ENCODE peak calls at places on chromosomes 2 and 18, in ten cellular contexts. Z is fibroblast of mammary gland, H is IMR-90, I is Calu3, B is thoracic aorta, T is upper lobe of right lung, N is ovary, A is neural crest cell, F is heart right ventricle, M is stomach. K is an unnamed sample.

GRCh38 chr2:101983928-101984327 is 7.8 kb upstream of the IL1R2 start:
- DNase-seq in Z (no peak), H (no peak), I (no peak), B (no peak), T (no peak), N (no peak), A (no peak), F (no peak), M (no peak), K (no peak)

GRCh38 chr2:186966015-186966414 is 117.0 kb upstream of the ZSWIM2 start:
- DNase-seq in Z (no peak), H (no peak), I (no peak), B (no peak), T (no peak), N (no peak), A (no peak), F (no peak), M (no peak), K (no peak)

GRCh38 chr2:147181351-147182029 is 663.3 kb upstream of the ACVR2A start:
- DNase-seq in Z (no peak), H (no peak), I (no peak), B (no peak), T (no peak), N (no peak), A (no peak), F (no peak), M (no peak), K (no peak)

GRCh38 chr2:27082773-27083409 is 3.7 kb upstream of the KHK start:
- DNase-seq in Z (no peak), H (no peak), I (no peak), B (no peak), T (no peak), N (no peak), A (no peak), F (no peak), M (no peak), K (no peak)

GRCh38 chr2:54348672-54349071 is 92.6 kb upstream of the TSPYL6 start:
- DNase-seq in Z (no peak), H (peak; percentile 64), I (no peak), B (no peak), T (no peak), N (no peak), A (no peak), F (no peak), M (no peak), K (no peak)

GRCh38 chr18:13680612-13681011 is 45.7 kb downstream of the FAM210A start:
- DNase-seq in Z (peak; percentile 14), H (no peak), I (no peak), B (no peak), T (no peak), N (no peak), A (peak; percentile 33), F (no peak), M (no peak), K (no peak)

GRCh38 chr2:133247613-133248012 is 320.6 kb downstream of the NCKAP5 start:
- DNase-seq in Z (no peak), H (peak; percentile 29), I (no peak), B (no peak), T (no peak), N (no peak), A (no peak), F (no peak), M (no peak), K (no peak)

GRCh38 chr2:217713395-217714267 is 289.2 kb downstream of the TNS1 start:
- DNase-seq in Z (peak; percentile 63), H (peak; percentile 72), I (peak; percentile 92), B (peak; percentile 33), T (peak; percentile 85), N (peak; percentile 89), A (peak; percentile 95), F (peak; percentile 80), M (peak; percentile 78), K (no peak)

GRCh38 chr18:78913395-78913794 is 66.2 kb upstream of the SALL3 start:
- DNase-seq in Z (no peak), H (no peak), I (no peak), B (no peak), T (no peak), N (no peak), A (no peak), F (no peak), M (no peak), K (no peak)

GRCh38 chr2:17539596-17539992 is 902 bp upstream of the VSNL1 start:
- DNase-seq in Z (peak; percentile 11), H (no peak), I (no peak), B (no peak), T (no peak), N (peak; percentile 42), A (peak; percentile 14), F (peak; percentile 22), M (no peak), K (no peak)

GRCh38 chr2:40120021-40120420 is 331.9 kb downstream of the SLC8A1 start:
- DNase-seq in Z (no peak), H (no peak), I (no peak), B (no peak), T (no peak), N (no peak), A (no peak), F (no peak), M (no peak), K (no peak)

GRCh38 chr2:190090148-190090547 is 27.6 kb upstream of the MSTN start:
- DNase-seq in Z (no peak), H (no peak), I (no peak), B (no peak), T (no peak), N (no peak), A (no peak), F (no peak), M (no peak), K (no peak)

GRCh38 chr2:190093793-190094192 is 31.3 kb upstream of the MSTN start:
- DNase-seq in Z (peak; percentile 84), H (peak; percentile 38), I (no peak), B (no peak), T (no peak), N (no peak), A (no peak), F (no peak), M (no peak), K (no peak)

GRCh38 chr2:190094471-190094870 is 31.9 kb upstream of the MSTN start:
- DNase-seq in Z (peak; percentile 30), H (no peak), I (no peak), B (no peak), T (no peak), N (no peak), A (no peak), F (no peak), M (no peak), K (no peak)

GRCh38 chr2:190084704-190085103 is 22.2 kb upstream of the MSTN start:
- DNase-seq in Z (no peak), H (no peak), I (no peak), B (no peak), T (no peak), N (no peak), A (no peak), F (no peak), M (no peak), K (no peak)

DNA sequence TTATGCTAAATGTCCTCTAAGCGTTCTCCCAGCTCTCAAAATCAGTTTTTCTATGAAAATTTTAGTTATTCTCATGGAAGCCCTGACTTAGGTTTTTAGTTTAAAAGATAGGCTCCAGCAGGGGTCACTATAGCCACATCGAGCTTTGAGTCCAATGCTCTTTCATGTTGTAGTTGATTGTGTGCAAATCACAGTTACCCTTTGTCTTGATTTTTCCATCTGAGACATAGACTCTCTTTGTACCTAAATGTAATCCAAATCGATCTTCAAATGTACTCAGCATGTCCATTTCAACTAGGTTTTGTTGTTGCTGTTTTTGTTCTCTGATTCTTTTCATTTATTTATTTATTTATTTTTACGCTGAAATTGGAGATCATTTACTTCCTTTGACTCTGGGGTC is 26.4 kb upstream of the MSTN start:
- DNase-seq in Z (peak; percentile 81), H (peak; percentile 71), I (peak; percentile 59), B (no peak), T (no peak), N (no peak), A (peak; percentile 48), F (no peak), M (peak; percentile 32), K (peak; percentile 48)
- TF ChIP-seq CTCF in Z (peak; percentile 83), H (peak; percentile 86), I (peak; percentile 82), B (peak; percentile 66), T (peak; percentile 75), N (no peak), A (peak; percentile 88), F (peak; percentile 85), M (peak; percentile 56), K (peak; percentile 38)

DNA sequence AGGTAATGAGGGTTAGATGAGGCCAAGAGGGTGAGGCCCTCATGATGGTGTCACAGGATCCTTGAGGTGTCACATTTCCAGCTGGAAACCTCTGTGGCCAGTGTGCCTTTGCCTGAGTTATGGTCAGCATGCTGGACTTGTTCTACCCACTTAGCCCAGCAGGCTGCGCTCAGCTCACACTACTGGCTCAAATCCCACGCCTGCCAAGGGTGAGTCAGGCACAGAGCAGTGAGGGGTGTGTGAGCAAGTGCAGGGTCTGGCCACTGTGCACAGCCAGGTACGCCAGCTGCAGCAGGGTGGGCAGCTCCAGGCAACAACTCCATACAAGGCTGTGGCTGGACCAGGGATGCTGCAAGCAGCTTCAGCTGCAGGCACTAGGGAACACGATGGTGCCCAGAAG is 616.6 kb upstream of the FSHR start:
- DNase-seq in Z (peak; percentile 9), H (no peak), I (peak; percentile 27), B (no peak), T (no peak), N (no peak), A (peak; percentile 53), F (peak; percentile 22), M (peak; percentile 66), K (no peak)
- TF ChIP-seq CTCF in Z (peak; percentile 20), H (no peak), I (no peak), B (peak; percentile 38), T (peak; percentile 34), N (no peak), A (peak; percentile 71), F (peak; percentile 55), M (peak; percentile 30), K (peak; percentile 40)

DNA sequence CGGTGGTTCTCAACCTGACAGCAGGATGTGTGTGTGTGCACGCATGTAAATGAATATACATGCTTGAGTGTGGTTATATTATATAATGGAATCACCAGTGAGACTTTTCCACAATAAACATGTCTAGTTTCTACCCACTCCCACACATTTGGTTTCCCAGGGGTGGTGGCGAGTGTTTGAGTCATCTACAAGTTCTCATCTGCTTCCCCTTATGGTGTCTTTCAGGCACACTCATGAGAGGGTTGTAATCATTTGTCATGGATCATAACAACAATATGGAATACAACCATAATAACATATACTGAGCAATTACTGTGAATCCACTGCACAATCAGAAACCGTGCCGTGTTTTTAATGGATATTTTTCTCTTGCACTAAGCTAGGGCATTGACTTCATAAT is 31.3 kb downstream of the PARD3B start:
- DNase-seq in Z (peak; percentile 14), H (peak; percentile 56), I (no peak), B (no peak), T (no peak), N (no peak), A (no peak), F (no peak), M (no peak), K (no peak)
- TF ChIP-seq CTCF in Z (no peak), H (no peak), I (no peak), B (no peak), T (no peak), N (no peak), A (no peak), F (no peak), M (no peak), K (no peak)

DNA sequence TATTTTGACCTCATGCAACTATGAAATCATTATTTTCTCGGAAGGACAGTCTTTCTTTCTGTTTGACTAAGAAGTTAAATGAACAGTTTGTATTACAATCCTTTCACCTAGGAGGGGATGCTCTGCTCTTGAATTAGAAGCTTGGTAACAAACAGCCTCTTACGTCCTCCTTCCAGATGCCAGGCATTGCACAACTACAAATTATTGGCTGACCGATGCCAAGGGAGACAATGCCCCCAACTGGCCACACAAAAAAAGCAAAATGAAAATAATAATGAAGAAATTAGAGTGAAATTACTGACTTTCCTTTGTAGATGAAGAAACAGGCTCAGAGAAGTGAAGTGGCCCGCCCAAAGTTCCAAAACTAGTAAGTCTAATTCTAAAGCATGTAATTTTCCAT is 177.9 kb downstream of the CYRIA start:
- DNase-seq in Z (peak; percentile 52), H (peak; percentile 13), I (peak; percentile 36), B (no peak), T (no peak), N (no peak), A (peak; percentile 17), F (no peak), M (peak; percentile 27), K (peak; percentile 21)
- TF ChIP-seq CTCF in Z (peak; percentile 28), H (peak; percentile 26), I (peak; percentile 28), B (no peak), T (peak; percentile 55), N (no peak), A (peak; percentile 58), F (peak; percentile 62), M (peak; percentile 34), K (peak; percentile 65)